ENCODE peak calls at places on chromosomes 13 and 19, in ten cellular contexts. R is NCI-H1105; L is naive thymus-derived CD4-positive, alpha-beta T cell; U is nephron progenitor cell; Q is AG08396; W is NCI-H69; I is stromal cell of bone marrow; P is germinal center; C is occipital lobe; K is adrenal gland. H is an unnamed sample.

GRCh38 chr19:55620410-55620809 is 4.0 kb downstream of the ZNF784 start:
- DNase-seq in P (no peak), K (no peak), C (no peak), W (no peak), Q (no peak), L (no peak), R (no peak), I (no peak), U (no peak), H (no peak)

GRCh38 chr19:53136432-53136831 is 3.7 kb upstream of the ZNF415 start:
- DNase-seq in R (no peak), I (no peak), P (no peak), Q (no peak), K (no peak), C (no peak), L (no peak), W (no peak), U (no peak), H (no peak)

GRCh38 chr13:75222031-75222430 is 259.9 kb downstream of the TBC1D4 start:
- DNase-seq in W (no peak), K (no peak), P (no peak), L (no peak), C (no peak), U (no peak), I (peak), Q (no peak), R (no peak), H (no peak)

GRCh38 chr13:98478134-98479129 is 98.5 kb downstream of the STK24 start:
- DNase-seq in I (no peak), W (no peak), P (no peak), U (peak), R (no peak), C (no peak), L (peak), K (no peak), Q (no peak), H (no peak)

GRCh38 chr13:46495647-46496046 is 57.3 kb upstream of the LRCH1 start:
- DNase-seq in Q (no peak), W (no peak), R (no peak), I (no peak), K (no peak), U (no peak), P (no peak), L (no peak), C (no peak), H (no peak)

GRCh38 chr19:9323557-9323918 is 441 bp upstream of the ZNF559 start:
- DNase-seq in Q (peak), U (no peak), P (no peak), I (peak), L (peak), C (peak), W (peak), K (peak), R (peak), H (peak)

GRCh38 chr19:6227156-6227940 is 52.4 kb downstream of the MLLT1 start:
- DNase-seq in L (no peak), I (no peak), K (no peak), Q (no peak), W (no peak), P (no peak), U (no peak), C (no peak), R (no peak), H (no peak)

GRCh38 chr19:52942371-52943133 is 19.3 kb upstream of the ZNF888 start:
- DNase-seq in W (peak), I (peak), U (peak), C (peak), K (peak), P (peak), L (peak), R (peak), Q (peak), H (peak)

GRCh38 chr13:51811046-51811445 is 7.1 kb upstream of the DHRS12 start:
- DNase-seq in P (no peak), L (no peak), K (no peak), I (no peak), U (no peak), W (peak), R (peak), C (no peak), Q (no peak), H (no peak)

GRCh38 chr19:45547965-45548609 is 36.5 kb downstream of the OPA3 start:
- DNase-seq in L (no peak), C (no peak), Q (peak), I (no peak), K (no peak), P (no peak), W (peak), R (no peak), U (no peak), H (no peak)

H was measured in midbrain.